ENCODE peak calls at places on chromosomes 6 and 20, in six cellular contexts. N is astrocyte of the spinal cord, H is cardiac muscle cell, B is retinal pigment epithelial cell, W is tibial nerve, Q is pancreas. F is an unnamed sample.

GRCh38 chr6:21454262-21454661 is 139.3 kb upstream of the SOX4 start:
- DNase-seq in Q (no peak), N (no peak), B (no peak), H (no peak), W (no peak), F (no peak)

GRCh38 chr6:122389704-122390103 is 9.7 kb upstream of the HSF2 start:
- DNase-seq in B (no peak), N (no peak), H (no peak), W (no peak), Q (no peak), F (no peak)

GRCh38 chr6:150991487-150991886 is 126.0 kb downstream of the MTHFD1L start:
- DNase-seq in Q (no peak), H (no peak), B (no peak), N (no peak), W (no peak), F (no peak)

GRCh38 chr6:162999575-163000285 is 272.0 kb downstream of the PACRG start:
- DNase-seq in W (no peak), B (peak; percentile 95), Q (no peak), N (peak; percentile 79), H (no peak), F (peak; percentile 76)

GRCh38 chr6:26351544-26351953 is 13.4 kb upstream of the BTN3A2 start:
- DNase-seq in B (no peak), W (no peak), Q (no peak), H (no peak), N (peak; percentile 85), F (peak; percentile 91)

GRCh38 chr20:9360427-9360826 is 154.0 kb upstream of the LAMP5 start:
- DNase-seq in W (no peak), H (no peak), B (no peak), Q (no peak), N (peak; percentile 26), F (no peak)

GRCh38 chr20:1296922-1297321 is 30.8 kb downstream of the SNPH start:
- DNase-seq in B (no peak), W (no peak), N (no peak), Q (no peak), H (no peak), F (no peak)

GRCh38 chr6:90397047-90397446 is 100.4 kb upstream of the BACH2 start:
- DNase-seq in W (no peak), N (no peak), H (no peak), Q (no peak), B (no peak), F (no peak)

GRCh38 chr20:58084966-58085365 is 143.5 kb downstream of the ANKRD60 start:
- DNase-seq in Q (no peak), W (no peak), B (peak; percentile 44), H (no peak), N (no peak), F (no peak)

GRCh38 chr6:44386929-44387345 is 569 bp upstream of the CDC5L start:
- DNase-seq in H (no peak), W (peak; percentile 23), Q (no peak), N (no peak), B (peak; percentile 23), F (no peak)

GRCh38 chr20:4666001-4666470 is 55.7 kb upstream of the PRND start:
- DNase-seq in N (peak; percentile 45), H (no peak), W (no peak), B (no peak), Q (no peak), F (peak; percentile 66)

GRCh38 chr6:7899046-7899888 is 11.3 kb downstream of the TXNDC5 start:
- DNase-seq in Q (no peak), H (no peak), W (no peak), B (no peak), N (no peak), F (no peak)

GRCh38 chr20:49862607-49863200 is 50.1 kb downstream of the SLC9A8 start:
- DNase-seq in H (no peak), W (no peak), B (no peak), N (no peak), Q (no peak), F (no peak)

GRCh38 chr20:49867453-49868215 is 47.7 kb downstream of the SPATA2 start:
- DNase-seq in W (no peak), N (no peak), H (no peak), Q (no peak), B (no peak), F (no peak)

GRCh38 chr20:49863666-49864065 is 51.0 kb downstream of the SLC9A8 start:
- DNase-seq in N (no peak), H (no peak), W (no peak), Q (no peak), B (no peak), F (no peak)

GRCh38 chr20:49866051-49866450 is 49.3 kb downstream of the SPATA2 start:
- DNase-seq in W (no peak), B (no peak), Q (no peak), H (no peak), N (no peak), F (peak; percentile 95)

DNA sequence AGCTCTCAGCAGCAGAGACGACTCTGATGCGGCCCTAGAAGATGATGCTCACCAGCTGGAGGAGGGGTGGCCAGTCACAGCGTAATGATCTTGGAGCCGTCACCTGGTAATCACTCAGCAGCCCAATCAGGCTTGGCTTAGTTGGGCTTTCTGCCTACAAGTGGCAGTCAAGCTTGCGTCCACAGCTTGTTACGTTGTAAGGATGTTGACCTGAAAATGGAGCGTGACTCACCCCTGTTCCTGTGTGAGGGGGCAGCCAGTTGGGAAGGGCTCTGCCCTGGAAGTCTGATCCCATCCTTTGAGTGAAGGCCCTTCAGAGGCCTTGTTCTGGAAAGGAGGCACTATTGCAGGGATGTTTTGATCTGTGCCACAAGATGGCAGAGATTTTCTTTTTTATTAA is 49.8 kb downstream of the SPATA2 start:
- DNase-seq in N (no peak), W (no peak), H (no peak), Q (no peak), B (no peak), F (peak; percentile 70)
- TF ChIP-seq CTCF in N (no peak), W (no peak), H (no peak), Q (no peak), B (no peak), F (no peak)

GRCh38 chr20:48538856-48539255 is 288.9 kb downstream of the PREX1 start:
- DNase-seq in Q (no peak), N (no peak), H (no peak), W (no peak), B (no peak), F (no peak)
- H3K4me3 ChIP-seq in Q (no peak overlapping the region), N (no peak overlapping the region), H (no peak overlapping the region), W (no peak overlapping the region), B (no peak overlapping the region), F (no peak overlapping the region)

GRCh38 chr20:2396241-2396814 is 15.6 kb downstream of the TGM6 start:
- DNase-seq in N (no peak), B (no peak), Q (no peak), H (no peak), W (no peak), F (no peak)

GRCh38 chr20:2398453-2398852 is 17.8 kb downstream of the TGM6 start:
- DNase-seq in W (no peak), Q (no peak), N (no peak), H (no peak), B (no peak), F (no peak)

GRCh38 chr20:2397091-2397490 is 16.4 kb downstream of the TGM6 start:
- DNase-seq in Q (no peak), B (no peak), H (no peak), W (no peak), N (no peak), F (no peak)

GRCh38 chr20:2399390-2399789 is 18.7 kb downstream of the TGM6 start:
- DNase-seq in Q (no peak), H (no peak), N (no peak), W (no peak), B (no peak), F (no peak)

GRCh38 chr20:2397595-2398145 is 17.0 kb downstream of the TGM6 start:
- DNase-seq in Q (no peak), W (no peak), H (no peak), B (no peak), N (no peak), F (no peak)
- TF ChIP-seq CTCF in Q (no peak), W (no peak), H (no peak), B (peak; percentile 11), N (no peak), F (no peak)

GRCh38 chr20:36542516-36543186 is 1.3 kb downstream of the MYL9 start:
- DNase-seq in N (no peak), W (no peak), Q (no peak), B (no peak), H (no peak), F (no peak)
- H3K4me3 ChIP-seq in N (peak overlapping the region; percentile 82), W (peak overlapping the region; percentile 63), Q (no peak overlapping the region), B (peak overlapping the region; percentile 77), H (peak overlapping the region; percentile 67), F (peak overlapping the region; percentile 87)